ENCODE peak calls at places on chromosomes 4 and X, in six cellular contexts. One of them, this sample, is unnamed.

GRCh38 chr4:55336138-55337034 is 9.7 kb upstream of the SRD5A3 start:
- DNase-seq in epithelial cell of esophagus: no peak
- DNase-seq in NB4: peak
- DNase-seq in transverse colon: no peak
- DNase-seq in breast epithelium: no peak
- DNase-seq in foreskin fibroblast: no peak
- DNase-seq in this sample: no peak

GRCh38 chr4:117700111-117700892 is 334.0 kb upstream of the NDST3 start:
- DNase-seq in foreskin fibroblast: no peak
- DNase-seq in NB4: peak
- DNase-seq in breast epithelium: no peak
- DNase-seq in epithelial cell of esophagus: peak
- DNase-seq in transverse colon: no peak
- DNase-seq in this sample: no peak

GRCh38 chr4:24471623-24472510 is 112.5 kb downstream of the DHX15 start:
- DNase-seq in breast epithelium: no peak
- DNase-seq in NB4: no peak
- DNase-seq in transverse colon: peak
- DNase-seq in foreskin fibroblast: peak
- DNase-seq in epithelial cell of esophagus: peak
- DNase-seq in this sample: no peak

GRCh38 chrX:39327255-39327654 is 526.0 kb downstream of the MID1IP1 start:
- DNase-seq in epithelial cell of esophagus: no peak
- DNase-seq in breast epithelium: no peak
- DNase-seq in foreskin fibroblast: no peak
- DNase-seq in transverse colon: no peak
- DNase-seq in NB4: peak
- DNase-seq in this sample: no peak

GRCh38 chr4:53501561-53501960 is 89.7 kb downstream of the LNX1 start:
- DNase-seq in NB4: no peak
- DNase-seq in breast epithelium: no peak
- DNase-seq in epithelial cell of esophagus: peak
- DNase-seq in foreskin fibroblast: no peak
- DNase-seq in transverse colon: no peak
- DNase-seq in this sample: no peak

GRCh38 chrX:129719931-129720520 is 18.8 kb upstream of the XPNPEP2 start:
- DNase-seq in breast epithelium: no peak
- DNase-seq in transverse colon: no peak
- DNase-seq in NB4: no peak
- DNase-seq in foreskin fibroblast: no peak
- DNase-seq in epithelial cell of esophagus: no peak
- DNase-seq in this sample: no peak

GRCh38 chr4:176817222-176817621 is 24.5 kb upstream of the VEGFC start:
- DNase-seq in NB4: no peak
- DNase-seq in transverse colon: no peak
- DNase-seq in epithelial cell of esophagus: no peak
- DNase-seq in breast epithelium: no peak
- DNase-seq in foreskin fibroblast: no peak
- DNase-seq in this sample: no peak

GRCh38 chrX:82775426-82775825 is 732.7 kb upstream of the POU3F4 start:
- DNase-seq in NB4: no peak
- DNase-seq in transverse colon: no peak
- DNase-seq in epithelial cell of esophagus: no peak
- DNase-seq in breast epithelium: no peak
- DNase-seq in foreskin fibroblast: no peak
- DNase-seq in this sample: no peak

GRCh38 chrX:139204576-139204902 is 326.0 kb upstream of the F9 start:
- DNase-seq in transverse colon: no peak
- DNase-seq in NB4: no peak
- DNase-seq in foreskin fibroblast: no peak
- DNase-seq in breast epithelium: no peak
- DNase-seq in epithelial cell of esophagus: no peak
- DNase-seq in this sample: no peak

GRCh38 chrX:1451251-1451675 is 1.4 kb downstream of the ASMTL start:
- DNase-seq in foreskin fibroblast: no peak
- DNase-seq in epithelial cell of esophagus: no peak
- DNase-seq in transverse colon: no peak
- DNase-seq in NB4: no peak
- DNase-seq in breast epithelium: no peak
- DNase-seq in this sample: peak

GRCh38 chr4:110163327-110164070 is 34.9 kb downstream of the ELOVL6 start:
- DNase-seq in transverse colon: no peak
- DNase-seq in breast epithelium: no peak
- DNase-seq in epithelial cell of esophagus: peak
- DNase-seq in NB4: no peak
- DNase-seq in foreskin fibroblast: peak
- DNase-seq in this sample: no peak

GRCh38 chr4:8030121-8030781 is 90.6 kb upstream of the AFAP1 start:
- DNase-seq in NB4: no peak
- DNase-seq in transverse colon: no peak
- DNase-seq in foreskin fibroblast: no peak
- DNase-seq in epithelial cell of esophagus: peak
- DNase-seq in breast epithelium: no peak
- DNase-seq in this sample: no peak

GRCh38 chrX:20547649-20548051 is 280.9 kb upstream of the RPS6KA3 start:
- DNase-seq in NB4: peak
- DNase-seq in epithelial cell of esophagus: peak
- DNase-seq in breast epithelium: no peak
- DNase-seq in foreskin fibroblast: no peak
- DNase-seq in transverse colon: peak
- DNase-seq in this sample: peak

DNA sequence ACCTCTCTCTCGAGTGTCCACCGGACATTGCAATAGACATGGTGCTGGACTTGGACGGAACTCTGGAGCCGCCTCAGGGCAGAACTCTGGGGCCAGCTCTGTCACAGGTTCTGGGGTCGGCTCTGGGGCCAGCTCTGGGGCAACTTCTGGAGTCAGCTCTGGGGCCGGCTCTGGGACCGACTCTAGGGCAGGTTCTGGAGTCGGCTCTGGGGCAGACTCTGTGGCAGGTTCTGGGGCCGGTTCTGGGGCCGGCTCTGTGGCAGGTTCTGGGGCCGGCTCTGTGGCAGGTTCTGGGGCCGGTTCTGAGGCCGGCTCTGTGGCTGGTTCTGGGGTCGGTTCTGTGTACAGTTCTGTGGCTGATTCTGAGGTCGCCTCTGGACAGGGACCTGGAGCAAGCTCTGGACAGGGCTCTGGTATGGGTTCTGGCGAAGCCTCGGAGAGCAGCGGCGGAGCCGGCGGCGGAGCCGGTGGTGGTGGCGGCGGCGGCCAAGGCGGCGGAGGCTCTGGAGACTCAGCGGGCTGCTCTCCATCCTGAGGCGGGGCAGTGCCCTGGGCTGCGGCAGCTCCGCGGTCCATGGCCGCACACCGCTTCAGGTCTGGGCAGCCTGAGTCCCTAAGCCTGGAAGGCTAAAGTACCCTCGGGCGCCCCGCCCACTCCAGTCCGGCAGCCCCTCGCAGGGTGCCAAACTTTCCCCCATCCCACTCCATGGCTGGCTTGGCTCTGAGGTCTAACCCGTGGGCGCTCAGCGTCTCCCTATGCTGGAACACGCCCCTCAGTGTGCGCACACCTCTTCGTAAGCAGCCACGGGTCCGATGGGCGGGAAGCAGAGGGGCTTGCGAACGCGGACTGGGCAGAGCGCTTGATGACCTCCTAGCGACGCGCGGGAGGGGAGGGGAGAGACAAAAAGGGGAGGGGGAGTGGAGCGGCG is at the start of gene DGKK:
- DNase-seq in epithelial cell of esophagus: no peak
- DNase-seq in NB4: no peak
- DNase-seq in breast epithelium: no peak
- DNase-seq in foreskin fibroblast: no peak
- DNase-seq in transverse colon: no peak
- DNase-seq in this sample: no peak
- H3K4me3 ChIP-seq in epithelial cell of esophagus: no peak
- H3K4me3 ChIP-seq in NB4: no peak
- H3K4me3 ChIP-seq in breast epithelium: peak
- H3K4me3 ChIP-seq in foreskin fibroblast: no peak
- H3K4me3 ChIP-seq in transverse colon: no peak
- H3K4me3 ChIP-seq in this sample: no peak

GRCh38 chr4:112284662-112285411 is 867 bp downstream of the TIFA start:
- DNase-seq in transverse colon: peak
- DNase-seq in NB4: peak
- DNase-seq in foreskin fibroblast: peak
- DNase-seq in breast epithelium: no peak
- DNase-seq in epithelial cell of esophagus: peak
- DNase-seq in this sample: no peak
- TF ChIP-seq CTCF in transverse colon: no peak
- TF ChIP-seq CTCF in NB4: no peak
- TF ChIP-seq CTCF in foreskin fibroblast: no peak
- TF ChIP-seq CTCF in breast epithelium: no peak
- TF ChIP-seq CTCF in epithelial cell of esophagus: no peak
- TF ChIP-seq CTCF in this sample: no peak

DNA sequence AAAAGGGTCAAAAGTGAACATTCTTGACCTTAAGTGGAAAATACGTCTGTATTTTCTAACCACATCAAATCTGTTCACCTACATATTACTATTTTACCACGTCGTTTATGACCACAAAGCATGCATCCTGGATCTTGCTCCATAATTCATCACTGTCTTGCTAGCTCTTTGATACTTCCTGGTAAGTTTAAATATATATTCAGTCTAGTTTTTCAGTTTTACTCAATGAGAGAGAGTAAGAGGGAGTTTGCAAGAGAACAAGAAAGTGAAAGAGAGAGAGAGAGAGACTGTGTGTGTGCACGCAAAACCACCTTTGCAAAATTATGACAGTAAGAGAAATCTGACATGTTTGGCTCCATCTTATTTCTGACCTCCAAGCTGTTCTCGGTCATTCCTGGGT is 173.7 kb upstream of the GALNTL6 start:
- DNase-seq in foreskin fibroblast: no peak
- DNase-seq in transverse colon: no peak
- DNase-seq in breast epithelium: no peak
- DNase-seq in epithelial cell of esophagus: no peak
- DNase-seq in NB4: no peak
- DNase-seq in this sample: no peak
- H3K4me3 ChIP-seq in foreskin fibroblast: no peak
- H3K4me3 ChIP-seq in transverse colon: no peak
- H3K4me3 ChIP-seq in breast epithelium: no peak
- H3K4me3 ChIP-seq in epithelial cell of esophagus: no peak
- H3K4me3 ChIP-seq in NB4: no peak
- H3K4me3 ChIP-seq in this sample: no peak

DNA sequence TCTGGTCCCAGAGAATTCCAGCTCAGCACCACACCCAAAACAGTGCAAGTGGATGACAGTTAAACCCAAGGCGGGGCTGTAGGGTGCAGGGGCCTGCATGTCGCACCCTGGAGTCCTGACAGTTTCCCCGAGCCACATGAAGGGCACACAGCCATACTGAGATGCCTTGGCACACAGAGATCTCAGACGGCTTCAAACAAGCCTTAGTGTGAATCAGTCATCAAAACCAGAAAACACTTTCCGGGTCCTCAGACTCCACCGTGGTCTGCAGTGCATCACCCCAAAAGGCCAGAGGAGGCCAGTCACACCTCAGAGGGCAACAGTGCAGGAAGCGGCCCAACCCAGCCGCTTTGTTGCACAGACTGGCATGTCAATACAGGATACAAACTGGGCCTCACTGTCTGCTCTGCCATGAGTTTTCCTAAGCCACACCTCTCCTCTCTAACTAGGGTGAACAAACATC is 64.6 kb upstream of the ENPP6 start:
- DNase-seq in NB4: no peak
- DNase-seq in breast epithelium: no peak
- DNase-seq in foreskin fibroblast: no peak
- DNase-seq in transverse colon: peak
- DNase-seq in epithelial cell of esophagus: peak
- DNase-seq in this sample: no peak
- TF ChIP-seq CTCF in NB4: no peak
- TF ChIP-seq CTCF in breast epithelium: no peak
- TF ChIP-seq CTCF in foreskin fibroblast: no peak
- TF ChIP-seq CTCF in transverse colon: peak
- TF ChIP-seq CTCF in epithelial cell of esophagus: peak
- TF ChIP-seq CTCF in this sample: no peak

GRCh38 chrX:149853925-149854324 is 27.1 kb upstream of the MAGEA8 start:
- DNase-seq in foreskin fibroblast: no peak
- DNase-seq in breast epithelium: no peak
- DNase-seq in NB4: no peak
- DNase-seq in epithelial cell of esophagus: no peak
- DNase-seq in transverse colon: no peak
- DNase-seq in this sample: no peak
- H3K4me3 ChIP-seq in foreskin fibroblast: no peak
- H3K4me3 ChIP-seq in breast epithelium: no peak
- H3K4me3 ChIP-seq in NB4: no peak
- H3K4me3 ChIP-seq in epithelial cell of esophagus: no peak
- H3K4me3 ChIP-seq in transverse colon: no peak
- H3K4me3 ChIP-seq in this sample: no peak

DNA sequence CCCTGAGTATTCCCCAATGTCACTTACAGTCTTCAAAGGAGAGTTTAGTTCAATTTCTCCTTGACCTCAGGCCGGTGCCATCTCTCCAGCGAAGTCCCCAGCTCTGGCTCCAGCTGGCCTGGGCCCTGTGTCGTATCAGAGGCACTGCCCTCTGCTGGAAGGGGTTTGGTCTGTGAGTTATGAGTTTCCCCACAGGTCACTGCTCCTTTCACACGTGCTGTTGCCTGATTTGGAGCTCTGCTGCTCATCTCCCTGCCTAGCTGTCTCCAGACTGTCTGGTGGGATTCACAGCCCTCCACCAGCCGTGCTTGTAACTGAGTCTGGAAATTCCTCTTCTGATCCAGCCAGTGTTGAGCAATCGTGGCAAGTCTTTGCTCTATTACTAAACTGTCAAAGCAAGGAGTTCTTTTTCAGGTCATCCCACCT is at the start of gene RAP2C:
- DNase-seq in foreskin fibroblast: peak
- DNase-seq in NB4: peak
- DNase-seq in breast epithelium: peak
- DNase-seq in epithelial cell of esophagus: peak
- DNase-seq in transverse colon: peak
- DNase-seq in this sample: peak
- TF ChIP-seq CTCF in foreskin fibroblast: peak
- TF ChIP-seq CTCF in NB4: peak
- TF ChIP-seq CTCF in breast epithelium: peak
- TF ChIP-seq CTCF in epithelial cell of esophagus: peak
- TF ChIP-seq CTCF in transverse colon: peak
- TF ChIP-seq CTCF in this sample: peak

This sample was measured in dorsolateral prefrontal cortex.